ENCODE peak calls at places on chromosome X, in eight cellular contexts. G, L, O, P, K, X, S and E are unnamed samples.

GRCh38 chrX:109934935-109935334 is 68.0 kb upstream of the TMEM164 start:
- DNase-seq in G (no peak), L (no peak), O (no peak), P (peak; percentile 11), K (no peak), X (no peak), S (no peak), E (no peak)

GRCh38 chrX:35890699-35891098 is 28.8 kb upstream of the CFAP47 start:
- DNase-seq in G (peak; percentile 35), L (peak; percentile 64), O (peak; percentile 16), P (peak; percentile 28), K (peak; percentile 50), X (no peak), S (peak; percentile 38), E (peak; percentile 68)

GRCh38 chrX:13250831-13251612 is 68.8 kb downstream of the ATXN3L start:
- DNase-seq in G (no peak), L (no peak), O (no peak), P (peak; percentile 85), K (peak; percentile 50), X (peak; percentile 99), S (no peak), E (no peak)

GRCh38 chrX:149129767-149130166 is 375.3 kb downstream of the IDS start:
- DNase-seq in G (peak; percentile 36), L (no peak), O (no peak), P (no peak), K (no peak), X (no peak), S (no peak), E (no peak)

GRCh38 chrX:23511783-23512182 is 155.5 kb upstream of the PRDX4 start:
- DNase-seq in G (no peak), L (no peak), O (no peak), P (no peak), K (no peak), X (no peak), S (no peak), E (no peak)

GRCh38 chrX:106874075-106874474 is 29.1 kb downstream of the RIPPLY1 start:
- DNase-seq in G (no peak), L (peak; percentile 12), O (peak; percentile 43), P (peak; percentile 45), K (no peak), X (peak; percentile 24), S (no peak), E (no peak)

GRCh38 chrX:104113237-104113965 is 1.1 kb downstream of the ZCCHC18 start:
- DNase-seq in G (peak; percentile 53), L (peak; percentile 80), O (peak; percentile 70), P (peak; percentile 49), K (peak; percentile 76), X (peak; percentile 37), S (peak; percentile 53), E (peak; percentile 85)

GRCh38 chrX:37684918-37685317 is 673 bp upstream of the XK start:
- DNase-seq in G (no peak), L (no peak), O (no peak), P (no peak), K (no peak), X (no peak), S (no peak), E (no peak)

GRCh38 chrX:37470711-37471110 is 100.8 kb upstream of the LANCL3 start:
- DNase-seq in G (peak; percentile 14), L (no peak), O (no peak), P (no peak), K (no peak), X (no peak), S (no peak), E (no peak)

GRCh38 chrX:123036401-123036800 is 147.7 kb upstream of the GRIA3 start:
- DNase-seq in G (peak; percentile 37), L (no peak), O (no peak), P (no peak), K (no peak), X (no peak), S (no peak), E (no peak)

GRCh38 chrX:47843363-47843762 is 6.7 kb downstream of the ZNF81 start:
- DNase-seq in G (no peak), L (no peak), O (no peak), P (no peak), K (no peak), X (peak; percentile 0), S (no peak), E (no peak)

GRCh38 chrX:42739771-42740170 is 38.2 kb downstream of the PPP1R2C start:
- DNase-seq in G (no peak), L (no peak), O (peak; percentile 35), P (no peak), K (no peak), X (no peak), S (no peak), E (no peak)

GRCh38 chrX:71615954-71616353 is 2.4 kb downstream of the CXCR3 start:
- DNase-seq in G (no peak), L (no peak), O (no peak), P (no peak), K (no peak), X (no peak), S (no peak), E (no peak)

GRCh38 chrX:123153846-123154335 is 30.2 kb upstream of the GRIA3 start:
- DNase-seq in G (peak; percentile 5), L (no peak), O (no peak), P (peak; percentile 21), K (no peak), X (no peak), S (no peak), E (no peak)

GRCh38 chrX:110180928-110181310 is 137.0 kb downstream of the AMMECR1 start:
- DNase-seq in G (peak; percentile 22), L (no peak), O (no peak), P (peak; percentile 67), K (no peak), X (peak; percentile 80), S (no peak), E (no peak)

GRCh38 chrX:66074920-66075879 is 35.3 kb upstream of the VSIG4 start:
- DNase-seq in G (no peak), L (no peak), O (no peak), P (no peak), K (peak; percentile 78), X (no peak), S (peak; percentile 37), E (no peak)

GRCh38 chrX:137032841-137033773 is 688 bp downstream of the GPR101 start:
- DNase-seq in G (no peak), L (no peak), O (no peak), P (no peak), K (no peak), X (no peak), S (no peak), E (no peak)

GRCh38 chrX:137031517-137032377 is 2.0 kb downstream of the GPR101 start:
- DNase-seq in G (peak; percentile 25), L (peak; percentile 68), O (no peak), P (peak; percentile 32), K (no peak), X (peak; percentile 35), S (peak; percentile 14), E (peak; percentile 68)

GRCh38 chrX:137032378-137032694 is 1.5 kb downstream of the GPR101 start:
- DNase-seq in G (no peak), L (no peak), O (no peak), P (no peak), K (no peak), X (no peak), S (no peak), E (no peak)

GRCh38 chrX:137034508-137034872 is 695 bp upstream of the GPR101 start:
- DNase-seq in G (no peak), L (no peak), O (no peak), P (no peak), K (no peak), X (no peak), S (no peak), E (no peak)

DNA sequence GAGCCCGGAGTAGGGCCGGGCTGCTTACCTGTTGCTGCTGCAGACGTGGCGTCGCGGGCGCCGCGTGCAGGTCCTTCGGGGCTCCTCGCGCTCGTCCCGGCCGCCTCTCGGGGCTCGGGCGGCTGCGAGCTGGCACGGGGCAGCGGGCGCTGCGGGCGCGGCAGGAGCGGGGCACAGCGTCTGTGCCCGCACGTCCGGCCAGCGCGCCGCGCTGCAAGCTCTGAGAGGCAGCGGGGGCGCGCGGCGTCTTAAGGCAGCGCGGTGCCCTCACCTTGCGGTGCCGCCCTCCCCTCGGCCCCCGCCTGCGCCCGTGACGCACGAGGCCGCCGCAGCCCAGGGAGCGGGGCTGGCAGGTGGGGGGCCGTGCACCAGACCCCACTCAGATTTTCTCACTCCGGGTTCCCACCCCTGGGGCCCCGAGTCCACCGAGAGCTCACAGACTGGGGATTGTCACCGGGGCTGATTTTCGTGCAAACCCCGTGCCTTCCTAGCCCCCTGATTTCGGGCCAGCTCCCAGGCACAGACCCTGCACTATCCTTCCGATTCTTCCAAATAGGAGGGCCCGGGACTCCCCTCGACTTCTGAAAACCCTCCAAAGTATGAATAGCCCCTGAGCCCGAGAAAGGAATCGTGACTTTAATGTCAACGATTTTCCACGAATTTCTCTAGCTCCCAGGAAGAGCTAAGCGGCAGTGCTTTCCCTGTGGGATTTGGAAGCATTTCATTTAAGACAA is at the start of gene GPR101:
- DNase-seq in G (no peak), L (peak; percentile 59), O (no peak), P (no peak), K (no peak), X (no peak), S (no peak), E (no peak)
- H3K4me3 ChIP-seq in G (no peak within 1 kb of the TSS), L (peak within 1 kb of the TSS; percentile 29), O (no peak within 1 kb of the TSS), P (no peak within 1 kb of the TSS), K (peak within 1 kb of the TSS; percentile 26), X (no peak within 1 kb of the TSS), S (no peak within 1 kb of the TSS), E (peak within 1 kb of the TSS; percentile 62)

DNA sequence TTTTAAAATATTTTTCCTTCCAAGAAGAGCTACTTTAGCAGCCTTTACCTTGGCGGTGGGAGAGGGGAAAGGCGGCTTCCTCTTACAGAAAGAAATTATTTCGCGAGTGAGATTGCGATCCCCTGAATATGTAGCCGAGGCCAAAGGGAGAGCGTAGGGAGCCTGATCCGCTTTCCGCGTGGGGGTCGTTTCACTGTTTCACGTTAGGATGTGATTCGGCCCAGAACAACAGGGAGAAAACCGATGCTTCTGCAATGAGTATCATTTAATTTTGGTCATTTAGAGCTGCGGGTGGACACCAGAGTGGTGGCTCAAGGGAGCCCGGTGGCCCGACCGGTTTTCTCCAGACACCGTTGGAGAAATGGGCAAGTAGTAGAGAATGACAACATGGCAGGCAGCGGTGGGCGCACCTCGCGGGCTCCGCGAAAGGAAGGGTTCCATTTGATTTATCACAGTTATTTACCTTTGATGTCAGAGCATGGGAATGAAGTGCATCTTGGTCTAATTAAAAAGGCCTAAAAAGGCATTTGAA is 1.8 kb upstream of the PCDH19 start:
- DNase-seq in G (no peak), L (no peak), O (no peak), P (no peak), K (no peak), X (no peak), S (no peak), E (no peak)
- H3K4me3 ChIP-seq in G (no peak overlapping the region), L (peak overlapping the region; percentile 56), O (no peak overlapping the region), P (no peak overlapping the region), K (no peak overlapping the region), X (no peak overlapping the region), S (no peak overlapping the region), E (peak overlapping the region; percentile 53)

DNA sequence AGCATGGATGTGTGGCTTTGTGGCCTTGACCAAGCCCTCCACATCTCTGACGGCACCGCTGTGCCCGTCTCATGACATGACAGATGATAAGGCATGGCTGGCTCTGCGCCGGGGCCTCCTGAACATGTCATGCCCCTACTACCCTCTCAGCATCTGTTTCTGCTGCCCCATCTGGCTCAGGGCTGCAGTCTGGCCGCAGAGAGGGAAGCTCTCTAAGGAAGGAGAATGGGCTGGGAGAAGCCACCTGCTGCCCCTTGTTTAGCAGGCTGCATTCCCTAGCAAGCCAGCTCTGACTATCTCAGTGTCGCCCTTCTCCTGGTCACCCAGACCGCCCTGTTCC is 7.2 kb downstream of the ZNF185 start:
- DNase-seq in G (no peak), L (no peak), O (no peak), P (no peak), K (no peak), X (no peak), S (no peak), E (no peak)
- H3K4me3 ChIP-seq in G (no peak overlapping the region), L (no peak overlapping the region), O (no peak overlapping the region), P (no peak overlapping the region), K (no peak overlapping the region), X (no peak overlapping the region), S (no peak overlapping the region), E (no peak overlapping the region)

GRCh38 chrX:129188223-129188622 is 335.1 kb downstream of the SMARCA1 start:
- DNase-seq in G (no peak), L (peak; percentile 6), O (no peak), P (no peak), K (no peak), X (no peak), S (no peak), E (peak; percentile 88)
- H3K4me3 ChIP-seq in G (no peak overlapping the region), L (no peak overlapping the region), O (no peak overlapping the region), P (no peak overlapping the region), K (no peak overlapping the region), X (no peak overlapping the region), S (no peak overlapping the region), E (no peak overlapping the region)